ENCODE peak calls at places on chromosomes 12 and 14, in eight cellular contexts. U is sciatic nerve; A is naive B cell; X is amniotic stem cell; J is activated CD8-positive, alpha-beta memory T cell treated with anti-CD3 and anti-CD28 coated beads, Interleukin-2, amount 10 ng/mL, durations not matched to agents 7 days and 5 days; T is CD8-positive, alpha-beta memory T cell; V is T-helper 2 cell; O is smooth muscle cell of the brain vasculature. E is an unnamed sample.

GRCh38 chr14:96805906-96806305 is 8.7 kb downstream of the VRK1 start:
- DNase-seq in U (no peak), A (no peak), X (no peak), J (no peak), T (no peak), V (no peak), O (no peak), E (no peak)

GRCh38 chr14:51290132-51290531 is 50.1 kb downstream of the TMX1 start:
- DNase-seq in U (no peak), A (no peak), X (no peak), J (no peak), T (no peak), V (no peak), O (no peak), E (no peak)

GRCh38 chr12:110857528-110857927 is 10.7 kb downstream of the CCDC63 start:
- DNase-seq in U (no peak), A (no peak), X (no peak), J (no peak), T (no peak), V (no peak), O (no peak), E (no peak)

GRCh38 chr14:104428333-104428851 is 151.2 kb upstream of the C14orf180 start:
- DNase-seq in U (peak; percentile 26), A (no peak), X (no peak), J (peak; percentile 35), T (no peak), V (no peak), O (no peak), E (no peak)

GRCh38 chr12:1531160-1531653 is 63.2 kb downstream of the FBXL14 start:
- DNase-seq in U (no peak), A (no peak), X (no peak), J (no peak), T (no peak), V (no peak), O (no peak), E (no peak)

GRCh38 chr12:109618091-109618490 is 44.5 kb downstream of the MVK start:
- DNase-seq in U (no peak), A (no peak), X (no peak), J (no peak), T (no peak), V (no peak), O (no peak), E (no peak)

GRCh38 chr12:19148860-19149259 is 19.3 kb downstream of the PLEKHA5 start:
- DNase-seq in U (no peak), A (no peak), X (no peak), J (no peak), T (no peak), V (no peak), O (no peak), E (no peak)

GRCh38 chr14:20683125-20683895 is 1.1 kb upstream of the RNASE4 start:
- DNase-seq in U (peak; percentile 86), A (peak; percentile 72), X (peak; percentile 67), J (peak; percentile 88), T (peak; percentile 48), V (peak; percentile 89), O (peak; percentile 77), E (peak; percentile 89)

GRCh38 chr14:71089974-71090373 is 182.7 kb downstream of the PCNX1 start:
- DNase-seq in U (no peak), A (no peak), X (peak; percentile 10), J (no peak), T (no peak), V (no peak), O (no peak), E (no peak)

GRCh38 chr14:50021261-50021660 is 95.1 kb downstream of the VCPKMT start:
- DNase-seq in U (no peak), A (no peak), X (no peak), J (no peak), T (no peak), V (peak; percentile 82), O (no peak), E (no peak)

GRCh38 chr14:25431211-25432076 is 381.5 kb upstream of the STXBP6 start:
- DNase-seq in U (no peak), A (no peak), X (no peak), J (no peak), T (no peak), V (peak; percentile 1), O (no peak), E (no peak)

GRCh38 chr14:105196228-105196960 is 15.3 kb upstream of the NUDT14 start:
- DNase-seq in U (no peak), A (no peak), X (no peak), J (no peak), T (no peak), V (no peak), O (no peak), E (no peak)

GRCh38 chr14:68790656-68791077 is 2.2 kb downstream of the ZFP36L1 start:
- DNase-seq in U (no peak), A (no peak), X (no peak), J (peak; percentile 75), T (peak; percentile 35), V (peak; percentile 67), O (no peak), E (no peak)

GRCh38 chr12:68667286-68667685 is 19.5 kb upstream of the NUP107 start:
- DNase-seq in U (no peak), A (no peak), X (no peak), J (no peak), T (no peak), V (no peak), O (no peak), E (no peak)

GRCh38 chr12:108313609-108314331 is 25.3 kb downstream of the CMKLR1 start:
- DNase-seq in U (no peak), A (no peak), X (no peak), J (peak; percentile 49), T (no peak), V (peak; percentile 46), O (no peak), E (no peak)

GRCh38 chr12:106152334-106152733 is 13.6 kb upstream of the NUAK1 start:
- DNase-seq in U (no peak), A (no peak), X (no peak), J (no peak), T (no peak), V (no peak), O (no peak), E (no peak)

GRCh38 chr14:99602054-99602787 is 1.8 kb downstream of the CCDC85C start:
- DNase-seq in U (no peak), A (no peak), X (no peak), J (peak; percentile 55), T (no peak), V (peak; percentile 15), O (no peak), E (no peak)

E was measured in foreskin melanocyte.